ENCODE peak calls at places on chromosomes 16 and 17, in six cellular contexts. One of them, this sample, is unnamed. For H3K4me1 and H3K27me3, the result is how much of the 10 kb centered on the place peaks cover.

GRCh38 chr16:20611975-20612471 is 35.9 kb upstream of the ACSM2B start:
- DNase-seq in uterus: peak
- DNase-seq in HAP-1: no peak
- DNase-seq in hepatocyte: no peak
- DNase-seq in sigmoid colon: peak
- DNase-seq in effector memory CD4-positive, alpha-beta T cell: no peak
- DNase-seq in this sample: no peak

GRCh38 chr17:50638851-50639767 is 4.4 kb downstream of the ABCC3 start:
- DNase-seq in effector memory CD4-positive, alpha-beta T cell: no peak
- DNase-seq in uterus: peak
- DNase-seq in sigmoid colon: peak
- DNase-seq in HAP-1: no peak
- DNase-seq in hepatocyte: peak
- DNase-seq in this sample: peak

GRCh38 chr17:59451706-59452105 is 113.7 kb upstream of the DHX40 start:
- DNase-seq in HAP-1: no peak
- DNase-seq in uterus: no peak
- DNase-seq in effector memory CD4-positive, alpha-beta T cell: no peak
- DNase-seq in sigmoid colon: no peak
- DNase-seq in hepatocyte: peak
- DNase-seq in this sample: peak

GRCh38 chr16:75340715-75341500 is 89.5 kb upstream of the BCAR1 start:
- DNase-seq in effector memory CD4-positive, alpha-beta T cell: no peak
- DNase-seq in uterus: no peak
- DNase-seq in hepatocyte: peak
- DNase-seq in sigmoid colon: no peak
- DNase-seq in HAP-1: no peak
- DNase-seq in this sample: peak

GRCh38 chr17:72358465-72358864 is 237.6 kb downstream of the SOX9 start:
- DNase-seq in effector memory CD4-positive, alpha-beta T cell: no peak
- DNase-seq in uterus: no peak
- DNase-seq in sigmoid colon: no peak
- DNase-seq in HAP-1: no peak
- DNase-seq in hepatocyte: no peak
- DNase-seq in this sample: peak

GRCh38 chr16:68711421-68712139 is 25.5 kb upstream of the CDH1 start:
- DNase-seq in HAP-1: no peak
- DNase-seq in effector memory CD4-positive, alpha-beta T cell: no peak
- DNase-seq in hepatocyte: no peak
- DNase-seq in sigmoid colon: no peak
- DNase-seq in uterus: no peak
- DNase-seq in this sample: no peak

GRCh38 chr16:67284699-67285646 is 5.6 kb downstream of the PLEKHG4 start:
- DNase-seq in uterus: no peak
- DNase-seq in hepatocyte: peak
- DNase-seq in effector memory CD4-positive, alpha-beta T cell: no peak
- DNase-seq in sigmoid colon: no peak
- DNase-seq in HAP-1: no peak
- DNase-seq in this sample: peak

GRCh38 chr17:77455111-77455877 is 314.5 kb downstream of the SEC14L1 start:
- DNase-seq in sigmoid colon: no peak
- DNase-seq in uterus: no peak
- DNase-seq in HAP-1: no peak
- DNase-seq in effector memory CD4-positive, alpha-beta T cell: no peak
- DNase-seq in hepatocyte: no peak
- DNase-seq in this sample: no peak

GRCh38 chr17:5514976-5515375 is 28.6 kb downstream of the MIS12 start:
- DNase-seq in hepatocyte: no peak
- DNase-seq in uterus: no peak
- DNase-seq in effector memory CD4-positive, alpha-beta T cell: no peak
- DNase-seq in sigmoid colon: no peak
- DNase-seq in HAP-1: no peak
- DNase-seq in this sample: no peak

GRCh38 chr16:11097782-11098167 is 153.4 kb downstream of the CLEC16A start:
- DNase-seq in effector memory CD4-positive, alpha-beta T cell: no peak
- DNase-seq in HAP-1: no peak
- DNase-seq in hepatocyte: no peak
- DNase-seq in uterus: no peak
- DNase-seq in sigmoid colon: no peak
- DNase-seq in this sample: no peak

GRCh38 chr17:82051776-82052637 is at the start of the genes GPS1 and RFNG:
- DNase-seq in effector memory CD4-positive, alpha-beta T cell: peak
- DNase-seq in sigmoid colon: peak
- DNase-seq in HAP-1: peak
- DNase-seq in uterus: peak
- DNase-seq in hepatocyte: peak
- DNase-seq in this sample: peak

DNA sequence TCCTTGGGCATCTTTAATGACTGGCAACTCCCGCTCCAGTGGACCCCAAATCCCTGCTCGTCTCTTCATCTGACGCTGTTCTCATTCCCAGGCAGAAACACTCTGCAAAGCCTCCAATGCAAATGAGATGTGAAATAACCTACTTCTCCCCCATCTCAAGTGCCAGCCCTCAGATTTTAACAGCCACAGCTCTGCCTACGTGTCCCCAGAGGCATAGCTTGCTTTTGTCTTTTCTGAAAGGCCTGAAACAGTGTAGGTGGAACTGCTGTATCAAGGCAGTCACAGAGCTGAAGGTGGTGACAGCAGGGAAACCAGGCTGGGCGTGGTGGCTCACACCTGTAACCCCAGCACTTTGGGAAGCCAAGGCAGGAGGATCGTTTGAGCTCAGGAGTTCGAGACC is 14.7 kb downstream of the RPH3AL start:
- DNase-seq in HAP-1: peak
- DNase-seq in sigmoid colon: no peak
- DNase-seq in uterus: no peak
- DNase-seq in effector memory CD4-positive, alpha-beta T cell: no peak
- DNase-seq in hepatocyte: no peak
- DNase-seq in this sample: no peak
- H3K4me1 ChIP-seq in HAP-1: under half
- H3K4me1 ChIP-seq in sigmoid colon: under half
- H3K4me1 ChIP-seq in uterus: under half
- H3K4me1 ChIP-seq in effector memory CD4-positive, alpha-beta T cell: under half
- H3K4me1 ChIP-seq in hepatocyte: under half
- H3K4me1 ChIP-seq in this sample: under half

GRCh38 chr16:3123986-3124886 is 10.6 kb upstream of the ZNF213 start:
- DNase-seq in hepatocyte: peak
- DNase-seq in uterus: peak
- DNase-seq in HAP-1: peak
- DNase-seq in effector memory CD4-positive, alpha-beta T cell: peak
- DNase-seq in sigmoid colon: peak
- DNase-seq in this sample: peak

GRCh38 chr16:3127745-3128144 is 7.1 kb upstream of the ZNF213 start:
- DNase-seq in uterus: no peak
- DNase-seq in sigmoid colon: no peak
- DNase-seq in HAP-1: no peak
- DNase-seq in effector memory CD4-positive, alpha-beta T cell: no peak
- DNase-seq in hepatocyte: no peak
- DNase-seq in this sample: no peak

GRCh38 chr16:3134338-3135119 is at the start of gene ZNF213:
- DNase-seq in sigmoid colon: peak
- DNase-seq in uterus: peak
- DNase-seq in HAP-1: peak
- DNase-seq in effector memory CD4-positive, alpha-beta T cell: peak
- DNase-seq in hepatocyte: peak
- DNase-seq in this sample: peak

GRCh38 chr16:3131755-3132377 is 3.0 kb upstream of the ZNF213 start:
- DNase-seq in effector memory CD4-positive, alpha-beta T cell: no peak
- DNase-seq in HAP-1: peak
- DNase-seq in hepatocyte: peak
- DNase-seq in sigmoid colon: no peak
- DNase-seq in uterus: no peak
- DNase-seq in this sample: peak

DNA sequence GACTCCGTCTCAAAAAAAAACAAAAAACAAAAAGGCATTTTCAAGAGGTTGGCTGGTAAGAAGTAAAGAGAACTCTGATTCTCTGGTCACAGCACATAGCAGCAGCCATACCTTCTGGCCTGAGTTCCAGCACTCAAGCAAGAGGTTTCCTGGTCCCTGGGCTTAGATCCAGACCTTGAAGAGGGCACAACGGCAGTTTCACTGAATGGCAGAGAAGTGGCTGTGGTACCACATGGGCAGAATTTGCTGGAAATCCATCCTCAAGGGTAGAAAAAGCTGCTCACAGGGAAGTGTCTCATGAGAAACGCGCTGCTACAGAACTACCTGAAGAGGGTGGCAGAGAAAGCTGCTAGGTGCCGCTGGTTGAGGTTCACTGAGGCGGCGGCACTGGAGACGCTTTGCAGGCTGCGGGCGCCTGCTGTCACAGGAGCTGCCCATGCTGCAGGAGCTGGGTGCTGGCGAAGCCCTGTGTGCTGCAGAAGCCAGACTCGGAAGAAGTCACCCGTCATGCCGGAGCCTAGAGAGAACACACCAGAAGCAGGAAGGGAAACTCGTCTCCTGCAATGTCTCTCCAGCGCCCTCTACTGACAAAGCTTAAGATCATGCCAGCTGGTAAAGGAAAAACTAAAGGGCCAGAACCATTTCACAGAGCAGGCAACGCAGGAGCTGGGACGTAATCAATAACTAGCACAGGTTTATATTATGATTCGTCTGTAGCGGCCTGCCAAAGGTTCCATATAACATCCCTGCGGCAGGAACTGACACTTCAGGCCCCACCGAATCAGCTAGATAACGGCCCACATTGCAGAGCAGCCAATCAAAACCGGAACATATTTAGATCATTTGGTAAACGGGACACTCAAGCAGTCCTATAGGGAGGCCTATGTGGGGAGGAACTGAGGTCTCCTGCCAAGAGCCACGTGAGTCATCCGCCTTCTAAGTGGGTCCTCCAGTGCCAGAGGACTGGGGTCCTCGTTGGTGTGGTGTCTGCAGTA is 5.4 kb upstream of the ZNF213 start:
- DNase-seq in effector memory CD4-positive, alpha-beta T cell: peak
- DNase-seq in uterus: peak
- DNase-seq in hepatocyte: peak
- DNase-seq in sigmoid colon: peak
- DNase-seq in HAP-1: peak
- DNase-seq in this sample: peak
- H3K4me3 ChIP-seq in effector memory CD4-positive, alpha-beta T cell: peak
- H3K4me3 ChIP-seq in uterus: peak
- H3K4me3 ChIP-seq in hepatocyte: no peak
- H3K4me3 ChIP-seq in sigmoid colon: peak
- H3K4me3 ChIP-seq in HAP-1: peak
- H3K4me3 ChIP-seq in this sample: peak

GRCh38 chr17:48621410-48622387 is 4.5 kb downstream of the HOXB9 start:
- DNase-seq in hepatocyte: no peak
- DNase-seq in uterus: no peak
- DNase-seq in HAP-1: no peak
- DNase-seq in sigmoid colon: no peak
- DNase-seq in effector memory CD4-positive, alpha-beta T cell: no peak
- DNase-seq in this sample: no peak
- H3K27me3 ChIP-seq in hepatocyte: half or more
- H3K27me3 ChIP-seq in uterus: half or more
- H3K27me3 ChIP-seq in HAP-1: half or more
- H3K27me3 ChIP-seq in sigmoid colon: half or more
- H3K27me3 ChIP-seq in effector memory CD4-positive, alpha-beta T cell: half or more
- H3K27me3 ChIP-seq in this sample: half or more

GRCh38 chr17:39638317-39638716 is 1.4 kb downstream of the STARD3 start:
- DNase-seq in HAP-1: no peak
- DNase-seq in uterus: no peak
- DNase-seq in sigmoid colon: no peak
- DNase-seq in hepatocyte: no peak
- DNase-seq in effector memory CD4-positive, alpha-beta T cell: no peak
- DNase-seq in this sample: no peak
- H3K4me1 ChIP-seq in HAP-1: under half
- H3K4me1 ChIP-seq in uterus: under half
- H3K4me1 ChIP-seq in sigmoid colon: half or more
- H3K4me1 ChIP-seq in hepatocyte: under half
- H3K4me1 ChIP-seq in effector memory CD4-positive, alpha-beta T cell: under half
- H3K4me1 ChIP-seq in this sample: under half

DNA sequence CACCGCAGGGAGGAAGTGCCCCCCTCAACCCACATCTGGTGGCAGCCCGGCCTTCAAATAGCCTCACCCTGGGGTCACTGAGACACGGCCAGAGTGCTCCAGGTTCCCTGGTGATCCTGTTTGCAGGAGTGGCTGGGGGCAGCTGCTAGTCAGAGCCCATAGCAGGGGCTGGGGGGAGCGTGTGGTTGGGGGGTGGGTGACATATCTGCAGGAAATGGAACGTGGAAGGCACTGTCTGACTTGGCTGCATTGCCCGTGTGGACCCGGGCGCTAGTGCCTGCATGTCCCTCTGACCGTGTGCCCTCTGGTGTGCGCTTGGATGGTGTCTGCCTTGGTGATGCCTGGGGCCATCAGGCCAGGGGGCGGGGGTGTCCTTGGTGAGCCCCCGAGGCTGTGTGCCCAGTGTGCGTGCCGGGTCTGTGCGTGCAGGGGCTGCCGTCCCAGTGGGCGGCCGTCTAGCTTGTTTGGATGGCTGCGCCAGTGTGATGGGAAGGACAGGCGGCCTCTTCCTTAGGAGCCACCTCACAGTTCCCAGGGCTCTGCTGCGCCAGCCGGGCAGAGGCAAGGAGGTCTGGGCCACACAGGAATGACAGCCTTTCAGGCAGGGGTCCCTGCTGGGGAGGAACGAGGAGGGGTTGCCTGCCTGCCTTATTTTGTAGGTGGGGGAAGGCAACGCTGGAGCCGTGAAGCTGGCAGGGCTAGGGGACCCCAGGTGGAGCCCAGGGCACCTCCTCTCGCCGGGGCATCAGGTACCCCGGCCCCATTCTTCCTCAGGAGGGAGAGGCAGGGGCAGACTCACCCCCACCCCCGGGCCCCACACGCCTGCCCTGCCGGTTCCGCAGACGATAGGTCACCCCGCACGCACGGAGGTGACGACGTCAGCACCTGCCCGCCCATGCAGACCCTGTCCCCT is 642 bp downstream of the NDRG4 start:
- DNase-seq in sigmoid colon: peak
- DNase-seq in HAP-1: no peak
- DNase-seq in effector memory CD4-positive, alpha-beta T cell: no peak
- DNase-seq in uterus: no peak
- DNase-seq in hepatocyte: peak
- DNase-seq in this sample: peak
- H3K4me3 ChIP-seq in sigmoid colon: peak
- H3K4me3 ChIP-seq in HAP-1: peak
- H3K4me3 ChIP-seq in effector memory CD4-positive, alpha-beta T cell: peak
- H3K4me3 ChIP-seq in uterus: no peak
- H3K4me3 ChIP-seq in hepatocyte: peak
- H3K4me3 ChIP-seq in this sample: peak

DNA sequence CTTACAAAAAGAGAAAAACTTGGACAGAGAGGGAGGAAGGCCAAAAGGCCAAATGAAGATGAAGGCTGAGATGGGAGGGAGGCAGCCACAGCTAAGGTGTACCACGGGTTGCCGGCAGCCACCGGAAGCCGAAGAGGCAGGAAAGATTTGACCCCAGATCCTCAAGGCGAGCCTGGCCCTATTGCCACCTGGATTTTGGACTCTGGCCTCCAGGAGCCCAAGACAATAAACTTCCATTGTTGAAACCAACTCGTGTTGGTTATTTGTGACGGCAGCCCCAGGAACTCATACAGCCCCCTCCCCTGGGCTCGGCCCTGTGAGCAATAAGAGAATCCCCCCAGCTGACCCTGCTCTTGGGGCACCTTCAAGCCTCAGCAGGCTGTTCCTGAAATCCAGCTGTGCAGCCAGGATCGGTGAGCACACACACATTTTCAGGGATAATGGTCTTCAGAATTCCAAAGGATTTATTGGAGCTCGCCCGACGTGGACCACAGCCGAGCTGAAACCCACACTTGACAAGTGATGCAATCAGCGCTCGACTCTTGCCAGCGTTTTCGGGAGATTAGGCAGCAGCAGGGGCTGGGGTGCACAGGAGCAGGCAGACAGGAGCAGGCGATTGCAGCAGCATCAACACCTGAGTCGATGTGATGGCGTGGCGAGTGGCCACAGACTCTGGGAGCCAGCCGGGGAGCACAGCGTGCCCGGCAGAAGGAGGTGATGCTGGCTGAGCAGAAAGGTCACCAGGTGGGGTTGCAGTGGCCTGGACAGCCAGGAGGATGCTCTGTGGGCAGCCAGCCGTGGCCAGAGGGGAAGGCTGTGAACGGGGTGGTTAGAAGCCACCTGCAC is 22.4 kb upstream of the CBX4 start:
- DNase-seq in uterus: no peak
- DNase-seq in effector memory CD4-positive, alpha-beta T cell: no peak
- DNase-seq in HAP-1: no peak
- DNase-seq in sigmoid colon: no peak
- DNase-seq in hepatocyte: no peak
- DNase-seq in this sample: peak
- H3K27me3 ChIP-seq in uterus: under half
- H3K27me3 ChIP-seq in effector memory CD4-positive, alpha-beta T cell: under half
- H3K27me3 ChIP-seq in HAP-1: under half
- H3K27me3 ChIP-seq in sigmoid colon: under half
- H3K27me3 ChIP-seq in hepatocyte: under half
- H3K27me3 ChIP-seq in this sample: half or more

This sample was measured in adipocyte.